ENCODE peak calls at places on chromosome 16, in eight cellular contexts. One of them, this sample, is unnamed.

GRCh38 chr16:13919330-13919682 is 648 bp upstream of the ERCC4 start:
- DNase-seq in astrocyte: peak; percentile 31
- DNase-seq in left lung: no peak
- DNase-seq in tibial artery: no peak
- DNase-seq in A549: no peak
- DNase-seq in stomach: no peak
- DNase-seq in cardiac muscle cell: peak; percentile 55
- DNase-seq in CD8-positive, alpha-beta memory T cell: no peak
- DNase-seq in this sample: peak; percentile 29

GRCh38 chr16:75559564-75560372 is 3.7 kb upstream of the TMEM231 start:
- DNase-seq in A549: no peak
- DNase-seq in cardiac muscle cell: peak; percentile 23
- DNase-seq in CD8-positive, alpha-beta memory T cell: no peak
- DNase-seq in left lung: no peak
- DNase-seq in astrocyte: peak; percentile 73
- DNase-seq in tibial artery: no peak
- DNase-seq in stomach: no peak
- DNase-seq in this sample: no peak

GRCh38 chr16:72819345-72819744 is 228.6 kb downstream of the ZFHX3 start:
- DNase-seq in tibial artery: no peak
- DNase-seq in astrocyte: peak; percentile 81
- DNase-seq in cardiac muscle cell: no peak
- DNase-seq in stomach: no peak
- DNase-seq in A549: no peak
- DNase-seq in left lung: no peak
- DNase-seq in CD8-positive, alpha-beta memory T cell: no peak
- DNase-seq in this sample: no peak

GRCh38 chr16:65510241-65510640 is 388.4 kb upstream of the CDH11 start:
- DNase-seq in cardiac muscle cell: no peak
- DNase-seq in CD8-positive, alpha-beta memory T cell: no peak
- DNase-seq in A549: no peak
- DNase-seq in left lung: no peak
- DNase-seq in tibial artery: no peak
- DNase-seq in astrocyte: no peak
- DNase-seq in stomach: no peak
- DNase-seq in this sample: no peak

GRCh38 chr16:79788949-79789348 is 188.4 kb upstream of the MAF start:
- DNase-seq in CD8-positive, alpha-beta memory T cell: no peak
- DNase-seq in stomach: no peak
- DNase-seq in left lung: no peak
- DNase-seq in tibial artery: no peak
- DNase-seq in astrocyte: no peak
- DNase-seq in cardiac muscle cell: no peak
- DNase-seq in A549: no peak
- DNase-seq in this sample: no peak

GRCh38 chr16:88376835-88377726 is 5.7 kb upstream of the ZNF469 start:
- DNase-seq in cardiac muscle cell: no peak
- DNase-seq in tibial artery: peak; percentile 67
- DNase-seq in left lung: peak; percentile 24
- DNase-seq in astrocyte: peak; percentile 29
- DNase-seq in CD8-positive, alpha-beta memory T cell: no peak
- DNase-seq in A549: peak; percentile 38
- DNase-seq in stomach: no peak
- DNase-seq in this sample: no peak

GRCh38 chr16:69143116-69143515 is 10.7 kb downstream of the UTP4 start:
- DNase-seq in left lung: no peak
- DNase-seq in CD8-positive, alpha-beta memory T cell: no peak
- DNase-seq in astrocyte: no peak
- DNase-seq in stomach: no peak
- DNase-seq in cardiac muscle cell: no peak
- DNase-seq in A549: peak; percentile 75
- DNase-seq in tibial artery: no peak
- DNase-seq in this sample: no peak

GRCh38 chr16:50683689-50684374 is 2.7 kb upstream of the SNX20 start:
- DNase-seq in astrocyte: no peak
- DNase-seq in cardiac muscle cell: no peak
- DNase-seq in CD8-positive, alpha-beta memory T cell: peak; percentile 33
- DNase-seq in tibial artery: peak; percentile 62
- DNase-seq in A549: no peak
- DNase-seq in stomach: peak; percentile 50
- DNase-seq in left lung: peak; percentile 63
- DNase-seq in this sample: no peak

GRCh38 chr16:73813523-73813922 is 483.1 kb upstream of the PSMD7 start:
- DNase-seq in left lung: no peak
- DNase-seq in astrocyte: no peak
- DNase-seq in stomach: no peak
- DNase-seq in tibial artery: no peak
- DNase-seq in A549: no peak
- DNase-seq in cardiac muscle cell: no peak
- DNase-seq in CD8-positive, alpha-beta memory T cell: no peak
- DNase-seq in this sample: no peak

GRCh38 chr16:14957576-14958322 is 17.1 kb upstream of the PDXDC1 start:
- DNase-seq in stomach: peak; percentile 24
- DNase-seq in tibial artery: peak; percentile 68
- DNase-seq in CD8-positive, alpha-beta memory T cell: no peak
- DNase-seq in left lung: no peak
- DNase-seq in cardiac muscle cell: no peak
- DNase-seq in astrocyte: no peak
- DNase-seq in A549: no peak
- DNase-seq in this sample: no peak

GRCh38 chr16:82671743-82672142 is 45.0 kb downstream of the CDH13 start:
- DNase-seq in CD8-positive, alpha-beta memory T cell: no peak
- DNase-seq in A549: no peak
- DNase-seq in left lung: no peak
- DNase-seq in cardiac muscle cell: no peak
- DNase-seq in tibial artery: no peak
- DNase-seq in astrocyte: no peak
- DNase-seq in stomach: no peak
- DNase-seq in this sample: peak; percentile 11

GRCh38 chr16:5383737-5384136 is 286.1 kb upstream of the EEF2KMT start:
- DNase-seq in left lung: no peak
- DNase-seq in tibial artery: no peak
- DNase-seq in A549: no peak
- DNase-seq in astrocyte: no peak
- DNase-seq in CD8-positive, alpha-beta memory T cell: no peak
- DNase-seq in cardiac muscle cell: no peak
- DNase-seq in stomach: no peak
- DNase-seq in this sample: no peak

DNA sequence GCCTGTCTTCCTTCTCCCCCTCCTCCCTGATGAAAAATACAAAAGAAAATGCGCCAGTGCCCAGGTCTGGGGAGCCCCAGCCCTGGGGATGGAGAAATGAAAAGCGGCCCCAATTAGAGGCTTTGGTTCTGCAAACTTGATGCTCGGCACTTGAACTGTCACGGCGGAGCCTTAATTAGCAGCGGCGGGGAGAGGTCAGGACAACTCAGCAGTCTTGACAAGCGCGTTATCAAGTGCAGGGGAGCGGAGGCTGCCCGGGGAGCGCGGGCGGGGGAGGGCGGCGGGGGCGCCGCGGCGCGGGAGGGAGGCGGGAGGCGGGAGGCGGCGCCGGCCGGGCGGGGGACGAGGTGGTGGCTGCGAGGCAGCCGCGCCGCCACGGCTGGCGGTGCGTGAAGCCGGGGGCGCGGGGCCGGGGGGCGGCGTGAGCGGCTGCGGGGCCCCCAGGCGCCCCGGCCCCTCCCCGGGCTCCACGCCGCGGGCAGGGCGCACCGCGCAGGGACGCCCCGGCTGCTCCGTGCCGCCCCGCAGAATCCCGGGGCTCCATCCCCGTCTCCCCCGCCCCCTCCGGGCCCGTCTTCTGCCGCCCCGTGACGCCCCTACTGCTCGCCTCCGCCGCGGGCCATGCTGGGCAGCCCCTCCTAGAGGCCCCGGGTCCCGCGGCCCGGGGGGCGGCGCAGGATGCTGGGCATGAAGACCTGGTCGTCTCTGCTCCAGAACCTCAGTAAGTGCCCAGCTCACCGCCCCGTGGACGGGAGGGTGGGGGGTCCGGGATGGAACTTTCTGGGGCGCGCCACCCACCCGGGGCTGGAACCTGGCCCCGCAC is 150.5 kb upstream of the GSE1 start:
- DNase-seq in cardiac muscle cell: peak; percentile 92
- DNase-seq in stomach: peak; percentile 51
- DNase-seq in astrocyte: no peak
- DNase-seq in CD8-positive, alpha-beta memory T cell: no peak
- DNase-seq in A549: no peak
- DNase-seq in tibial artery: no peak
- DNase-seq in left lung: peak; percentile 72
- DNase-seq in this sample: no peak
- H3K4me3 ChIP-seq in cardiac muscle cell: peak overlapping the region; percentile 29
- H3K4me3 ChIP-seq in stomach: peak overlapping the region; percentile 38
- H3K4me3 ChIP-seq in astrocyte: no peak overlapping the region
- H3K4me3 ChIP-seq in CD8-positive, alpha-beta memory T cell: peak overlapping the region; percentile 67
- H3K4me3 ChIP-seq in A549: peak overlapping the region; percentile 37
- H3K4me3 ChIP-seq in tibial artery: peak overlapping the region; percentile 29
- H3K4me3 ChIP-seq in left lung: peak overlapping the region; percentile 9
- H3K4me3 ChIP-seq in this sample: peak overlapping the region; percentile 50

DNA sequence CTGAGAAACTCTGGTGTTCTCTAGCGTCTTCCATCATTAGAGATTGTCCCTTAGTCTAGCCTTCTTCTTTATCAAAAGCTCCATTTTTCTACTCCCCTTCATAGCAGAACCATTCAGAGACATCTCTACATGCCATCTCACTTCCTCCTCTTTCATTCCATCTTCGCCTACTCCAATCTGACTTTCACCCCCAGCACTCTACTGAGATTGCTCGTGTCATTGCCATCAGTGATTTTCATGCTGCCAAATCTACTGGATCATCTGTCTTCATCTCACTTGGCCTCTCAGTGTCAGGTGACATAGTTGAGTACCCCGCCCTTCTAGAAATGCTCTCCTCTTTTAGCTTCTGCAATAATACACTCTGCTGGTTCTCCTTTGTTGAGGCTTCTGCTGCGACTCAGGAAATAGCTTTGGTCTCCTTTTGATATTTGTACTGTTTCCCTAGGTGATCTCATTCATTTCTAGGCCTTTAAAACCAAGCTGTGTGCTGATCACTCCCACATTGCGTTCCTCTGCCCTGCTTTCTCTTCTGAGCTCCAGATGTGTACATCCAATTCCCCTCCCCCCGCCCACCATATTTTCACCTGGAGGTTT is 119.1 kb downstream of the FTO start:
- DNase-seq in CD8-positive, alpha-beta memory T cell: peak; percentile 63
- DNase-seq in tibial artery: no peak
- DNase-seq in left lung: no peak
- DNase-seq in stomach: no peak
- DNase-seq in astrocyte: peak; percentile 52
- DNase-seq in A549: no peak
- DNase-seq in cardiac muscle cell: no peak
- DNase-seq in this sample: peak; percentile 84
- H3K27ac ChIP-seq in CD8-positive, alpha-beta memory T cell: no peak overlapping the region
- H3K27ac ChIP-seq in tibial artery: no peak overlapping the region
- H3K27ac ChIP-seq in left lung: no peak overlapping the region
- H3K27ac ChIP-seq in stomach: no peak overlapping the region
- H3K27ac ChIP-seq in astrocyte: peak overlapping the region; percentile 66
- H3K27ac ChIP-seq in A549: peak overlapping the region; percentile 77
- H3K27ac ChIP-seq in cardiac muscle cell: no peak overlapping the region
- H3K27ac ChIP-seq in this sample: peak overlapping the region; percentile 47

DNA sequence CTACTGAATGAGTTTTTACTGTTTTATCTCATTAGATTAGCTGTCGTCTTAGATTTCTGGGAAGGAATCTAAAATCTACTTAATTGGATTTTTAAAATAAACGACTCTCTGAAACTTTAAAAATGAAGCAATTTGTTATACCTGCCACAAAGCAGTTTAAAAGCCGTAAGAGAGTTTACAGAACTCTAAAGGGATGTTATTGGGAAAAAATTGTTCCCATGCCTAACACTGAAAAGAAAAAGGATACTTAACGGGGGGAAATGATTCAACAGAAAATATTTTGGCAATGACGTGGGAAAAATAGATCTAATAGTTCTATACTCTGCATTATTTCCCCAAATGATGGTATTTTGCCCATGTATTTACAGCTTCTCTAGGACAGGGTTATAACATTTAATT is 27.0 kb downstream of the ARHGAP17 start:
- DNase-seq in A549: no peak
- DNase-seq in astrocyte: peak; percentile 40
- DNase-seq in tibial artery: no peak
- DNase-seq in stomach: no peak
- DNase-seq in CD8-positive, alpha-beta memory T cell: no peak
- DNase-seq in cardiac muscle cell: no peak
- DNase-seq in left lung: no peak
- DNase-seq in this sample: no peak
- H3K4me1 ChIP-seq in A549: peaks cover 70% of the 10 kb centered on the region
- H3K4me1 ChIP-seq in astrocyte: peaks cover 58% of the 10 kb centered on the region
- H3K4me1 ChIP-seq in tibial artery: no peaks in the 10 kb centered on the region
- H3K4me1 ChIP-seq in stomach: peaks cover 83% of the 10 kb centered on the region
- H3K4me1 ChIP-seq in CD8-positive, alpha-beta memory T cell: peaks cover 7% of the 10 kb centered on the region
- H3K4me1 ChIP-seq in cardiac muscle cell: peaks cover 25% of the 10 kb centered on the region
- H3K4me1 ChIP-seq in left lung: peaks cover 89% of the 10 kb centered on the region
- H3K4me1 ChIP-seq in this sample: peaks cover 10% of the 10 kb centered on the region

GRCh38 chr16:67326115-67326471 is 448 bp downstream of the KCTD19 start:
- DNase-seq in cardiac muscle cell: no peak
- DNase-seq in left lung: no peak
- DNase-seq in A549: no peak
- DNase-seq in tibial artery: no peak
- DNase-seq in CD8-positive, alpha-beta memory T cell: no peak
- DNase-seq in stomach: no peak
- DNase-seq in astrocyte: no peak
- DNase-seq in this sample: no peak
- H3K4me3 ChIP-seq in cardiac muscle cell: peak overlapping the region; percentile 35
- H3K4me3 ChIP-seq in left lung: peak overlapping the region; percentile 37
- H3K4me3 ChIP-seq in A549: peak overlapping the region; percentile 60
- H3K4me3 ChIP-seq in tibial artery: peak overlapping the region; percentile 34
- H3K4me3 ChIP-seq in CD8-positive, alpha-beta memory T cell: peak overlapping the region; percentile 44
- H3K4me3 ChIP-seq in stomach: peak overlapping the region; percentile 45
- H3K4me3 ChIP-seq in astrocyte: peak overlapping the region; percentile 48
- H3K4me3 ChIP-seq in this sample: peak overlapping the region; percentile 61

GRCh38 chr16:85170066-85171003 is 58.1 kb upstream of the CIBAR2 start:
- DNase-seq in left lung: no peak
- DNase-seq in cardiac muscle cell: no peak
- DNase-seq in tibial artery: no peak
- DNase-seq in stomach: no peak
- DNase-seq in astrocyte: no peak
- DNase-seq in CD8-positive, alpha-beta memory T cell: no peak
- DNase-seq in A549: no peak
- DNase-seq in this sample: no peak

GRCh38 chr16:85172465-85173071 is 60.3 kb upstream of the CIBAR2 start:
- DNase-seq in A549: peak; percentile 62
- DNase-seq in stomach: no peak
- DNase-seq in CD8-positive, alpha-beta memory T cell: no peak
- DNase-seq in cardiac muscle cell: peak; percentile 60
- DNase-seq in astrocyte: no peak
- DNase-seq in left lung: no peak
- DNase-seq in tibial artery: no peak
- DNase-seq in this sample: no peak

GRCh38 chr16:85173077-85173980 is 61.1 kb upstream of the CIBAR2 start:
- DNase-seq in A549: peak; percentile 67
- DNase-seq in left lung: no peak
- DNase-seq in astrocyte: peak; percentile 93
- DNase-seq in stomach: no peak
- DNase-seq in CD8-positive, alpha-beta memory T cell: no peak
- DNase-seq in cardiac muscle cell: peak; percentile 52
- DNase-seq in tibial artery: no peak
- DNase-seq in this sample: no peak

GRCh38 chr16:85171004-85171808 is 58.9 kb upstream of the CIBAR2 start:
- DNase-seq in CD8-positive, alpha-beta memory T cell: no peak
- DNase-seq in tibial artery: no peak
- DNase-seq in A549: no peak
- DNase-seq in left lung: no peak
- DNase-seq in stomach: no peak
- DNase-seq in astrocyte: no peak
- DNase-seq in cardiac muscle cell: no peak
- DNase-seq in this sample: no peak

GRCh38 chr16:85171809-85172464 is 59.7 kb upstream of the CIBAR2 start:
- DNase-seq in CD8-positive, alpha-beta memory T cell: no peak
- DNase-seq in astrocyte: no peak
- DNase-seq in stomach: no peak
- DNase-seq in cardiac muscle cell: no peak
- DNase-seq in tibial artery: no peak
- DNase-seq in left lung: no peak
- DNase-seq in A549: no peak
- DNase-seq in this sample: no peak
- H3K27ac ChIP-seq in CD8-positive, alpha-beta memory T cell: no peak overlapping the region
- H3K27ac ChIP-seq in astrocyte: peak overlapping the region; percentile 91
- H3K27ac ChIP-seq in stomach: peak overlapping the region; percentile 44
- H3K27ac ChIP-seq in cardiac muscle cell: peak overlapping the region; percentile 7
- H3K27ac ChIP-seq in tibial artery: no peak overlapping the region
- H3K27ac ChIP-seq in left lung: peak overlapping the region; percentile 38
- H3K27ac ChIP-seq in A549: no peak overlapping the region
- H3K27ac ChIP-seq in this sample: no peak overlapping the region

This sample was measured in naive thymus-derived CD4-positive, alpha-beta T cell.